ENCODE peak calls at places on chromosomes 11 and 22, in eight cellular contexts. F is left lung, I is NCI-H1092 treated with DMSO at 0.1 percent for 48 hours, Y is foreskin fibroblast, D is SK-N-SH, W is AG09309, X is EL, H is PC-3. N is an unnamed sample.

GRCh38 chr11:76652989-76653673 is 17.4 kb downstream of the LRRC32 start:
- DNase-seq in F (no peak), I (no peak), Y (no peak), D (no peak), W (no peak), X (no peak), H (no peak), N (no peak)

GRCh38 chr11:111996129-111996528 is 29.1 kb upstream of the DLAT start:
- DNase-seq in F (no peak), I (no peak), Y (no peak), D (no peak), W (no peak), X (no peak), H (no peak), N (no peak)

GRCh38 chr11:102225689-102226562 is 91.4 kb upstream of the BIRC3 start:
- DNase-seq in F (no peak), I (no peak), Y (peak), D (no peak), W (no peak), X (peak), H (peak), N (no peak)

GRCh38 chr11:77377734-77378133 is 76.2 kb upstream of the GDPD4 start:
- DNase-seq in F (peak), I (no peak), Y (no peak), D (no peak), W (no peak), X (peak), H (no peak), N (no peak)

GRCh38 chr11:110430267-110431211 is 791 bp downstream of the FDX1 start:
- DNase-seq in F (no peak), I (peak), Y (peak), D (no peak), W (no peak), X (peak), H (peak), N (peak)

GRCh38 chr11:90947930-90948329 is 725.1 kb upstream of the CHORDC1 start:
- DNase-seq in F (no peak), I (no peak), Y (no peak), D (no peak), W (no peak), X (no peak), H (no peak), N (peak)

GRCh38 chr11:133819916-133820315 is 25.4 kb downstream of the SPATA19 start:
- DNase-seq in F (no peak), I (no peak), Y (no peak), D (no peak), W (no peak), X (no peak), H (no peak), N (no peak)

GRCh38 chr22:40240671-40241070 is 62.9 kb downstream of the TNRC6B start:
- DNase-seq in F (no peak), I (no peak), Y (no peak), D (no peak), W (no peak), X (no peak), H (peak), N (no peak)

GRCh38 chr11:2122222-2122906 is 16.8 kb downstream of the IGF2 start:
- DNase-seq in F (peak), I (no peak), Y (peak), D (peak), W (peak), X (peak), H (peak), N (no peak)

GRCh38 chr22:31584804-31585160 is 77.2 kb downstream of the PISD start:
- DNase-seq in F (no peak), I (no peak), Y (no peak), D (no peak), W (no peak), X (no peak), H (no peak), N (no peak)

GRCh38 chr11:126712017-126712625 is 288.4 kb downstream of the KIRREL3 start:
- DNase-seq in F (no peak), I (no peak), Y (peak), D (no peak), W (no peak), X (no peak), H (no peak), N (no peak)

GRCh38 chr11:17559341-17560087 is 12.5 kb downstream of the OTOG start:
- DNase-seq in F (no peak), I (no peak), Y (no peak), D (no peak), W (no peak), X (no peak), H (no peak), N (no peak)

GRCh38 chr11:299081-299891 is at the start of gene IFITM5:
- DNase-seq in F (peak), I (no peak), Y (no peak), D (no peak), W (no peak), X (no peak), H (no peak), N (no peak)

GRCh38 chr11:112989198-112989597 is 28.0 kb downstream of the NCAM1 start:
- DNase-seq in F (no peak), I (no peak), Y (no peak), D (no peak), W (no peak), X (no peak), H (no peak), N (no peak)

GRCh38 chr11:10414659-10415058 is 40.4 kb upstream of the AMPD3 start:
- DNase-seq in F (peak), I (no peak), Y (peak), D (no peak), W (no peak), X (no peak), H (no peak), N (no peak)